ENCODE peak calls at places on chromosomes 2 and 18, in ten cellular contexts. One of them, this sample, is unnamed.

GRCh38 chr18:41237317-41237716 is 717.7 kb upstream of the PIK3C3 start:
- DNase-seq in stomach: no peak
- DNase-seq in breast epithelium: no peak
- DNase-seq in cardiac fibroblast: no peak
- DNase-seq in uterus: no peak
- DNase-seq in AG04449: no peak
- DNase-seq in endothelial cell of umbilical vein: no peak
- DNase-seq in AG04450: no peak
- DNase-seq in kidney epithelial cell: no peak
- DNase-seq in sigmoid colon: no peak
- DNase-seq in this sample: no peak

GRCh38 chr18:59041819-59042476 is 97.7 kb upstream of the SEC11C start:
- DNase-seq in endothelial cell of umbilical vein: peak
- DNase-seq in kidney epithelial cell: no peak
- DNase-seq in AG04450: no peak
- DNase-seq in uterus: no peak
- DNase-seq in sigmoid colon: peak
- DNase-seq in cardiac fibroblast: peak
- DNase-seq in stomach: no peak
- DNase-seq in breast epithelium: no peak
- DNase-seq in AG04449: no peak
- DNase-seq in this sample: no peak

GRCh38 chr2:160336091-160336490 is 136.0 kb upstream of the ITGB6 start:
- DNase-seq in uterus: no peak
- DNase-seq in endothelial cell of umbilical vein: no peak
- DNase-seq in cardiac fibroblast: peak
- DNase-seq in AG04450: no peak
- DNase-seq in breast epithelium: no peak
- DNase-seq in sigmoid colon: no peak
- DNase-seq in kidney epithelial cell: no peak
- DNase-seq in AG04449: no peak
- DNase-seq in stomach: no peak
- DNase-seq in this sample: no peak

GRCh38 chr2:66329081-66329605 is 105.8 kb upstream of the MEIS1 start:
- DNase-seq in stomach: no peak
- DNase-seq in breast epithelium: no peak
- DNase-seq in sigmoid colon: no peak
- DNase-seq in cardiac fibroblast: no peak
- DNase-seq in uterus: no peak
- DNase-seq in AG04449: no peak
- DNase-seq in AG04450: no peak
- DNase-seq in kidney epithelial cell: no peak
- DNase-seq in endothelial cell of umbilical vein: no peak
- DNase-seq in this sample: no peak

GRCh38 chr2:240557101-240557751 is 562 bp downstream of the ANKMY1 start:
- DNase-seq in stomach: no peak
- DNase-seq in kidney epithelial cell: no peak
- DNase-seq in cardiac fibroblast: no peak
- DNase-seq in AG04449: no peak
- DNase-seq in endothelial cell of umbilical vein: no peak
- DNase-seq in uterus: peak
- DNase-seq in breast epithelium: no peak
- DNase-seq in sigmoid colon: no peak
- DNase-seq in AG04450: no peak
- DNase-seq in this sample: no peak

GRCh38 chr2:236793041-236794011 is 223.7 kb downstream of the ACKR3 start:
- DNase-seq in uterus: no peak
- DNase-seq in breast epithelium: no peak
- DNase-seq in endothelial cell of umbilical vein: no peak
- DNase-seq in kidney epithelial cell: no peak
- DNase-seq in sigmoid colon: no peak
- DNase-seq in cardiac fibroblast: no peak
- DNase-seq in stomach: no peak
- DNase-seq in AG04450: no peak
- DNase-seq in AG04449: no peak
- DNase-seq in this sample: no peak

GRCh38 chr18:79819951-79820351 is 22.2 kb downstream of the KCNG2 start:
- DNase-seq in sigmoid colon: no peak
- DNase-seq in AG04450: no peak
- DNase-seq in kidney epithelial cell: no peak
- DNase-seq in endothelial cell of umbilical vein: no peak
- DNase-seq in AG04449: no peak
- DNase-seq in cardiac fibroblast: peak
- DNase-seq in stomach: no peak
- DNase-seq in breast epithelium: no peak
- DNase-seq in uterus: no peak
- DNase-seq in this sample: peak

GRCh38 chr2:136764397-136765255 is 719 bp upstream of the THSD7B start:
- DNase-seq in stomach: no peak
- DNase-seq in endothelial cell of umbilical vein: no peak
- DNase-seq in kidney epithelial cell: no peak
- DNase-seq in uterus: no peak
- DNase-seq in sigmoid colon: no peak
- DNase-seq in AG04450: no peak
- DNase-seq in breast epithelium: no peak
- DNase-seq in AG04449: no peak
- DNase-seq in cardiac fibroblast: no peak
- DNase-seq in this sample: no peak

GRCh38 chr2:85019121-85019520 is 48.2 kb downstream of the KCMF1 start:
- DNase-seq in AG04450: no peak
- DNase-seq in kidney epithelial cell: peak
- DNase-seq in AG04449: no peak
- DNase-seq in sigmoid colon: no peak
- DNase-seq in cardiac fibroblast: no peak
- DNase-seq in stomach: no peak
- DNase-seq in uterus: no peak
- DNase-seq in endothelial cell of umbilical vein: no peak
- DNase-seq in breast epithelium: no peak
- DNase-seq in this sample: no peak

GRCh38 chr2:85018049-85018447 is 47.1 kb downstream of the KCMF1 start:
- DNase-seq in sigmoid colon: no peak
- DNase-seq in breast epithelium: no peak
- DNase-seq in cardiac fibroblast: no peak
- DNase-seq in AG04450: no peak
- DNase-seq in stomach: no peak
- DNase-seq in endothelial cell of umbilical vein: no peak
- DNase-seq in AG04449: no peak
- DNase-seq in kidney epithelial cell: no peak
- DNase-seq in uterus: no peak
- DNase-seq in this sample: no peak

GRCh38 chr2:85017436-85018048 is 46.6 kb downstream of the KCMF1 start:
- DNase-seq in AG04450: no peak
- DNase-seq in sigmoid colon: no peak
- DNase-seq in kidney epithelial cell: no peak
- DNase-seq in AG04449: no peak
- DNase-seq in breast epithelium: no peak
- DNase-seq in stomach: no peak
- DNase-seq in endothelial cell of umbilical vein: peak
- DNase-seq in uterus: no peak
- DNase-seq in cardiac fibroblast: peak
- DNase-seq in this sample: no peak

GRCh38 chr2:85012855-85013254 is 41.9 kb downstream of the KCMF1 start:
- DNase-seq in sigmoid colon: no peak
- DNase-seq in uterus: no peak
- DNase-seq in AG04449: no peak
- DNase-seq in stomach: no peak
- DNase-seq in endothelial cell of umbilical vein: no peak
- DNase-seq in kidney epithelial cell: no peak
- DNase-seq in breast epithelium: no peak
- DNase-seq in cardiac fibroblast: no peak
- DNase-seq in AG04450: no peak
- DNase-seq in this sample: no peak

DNA sequence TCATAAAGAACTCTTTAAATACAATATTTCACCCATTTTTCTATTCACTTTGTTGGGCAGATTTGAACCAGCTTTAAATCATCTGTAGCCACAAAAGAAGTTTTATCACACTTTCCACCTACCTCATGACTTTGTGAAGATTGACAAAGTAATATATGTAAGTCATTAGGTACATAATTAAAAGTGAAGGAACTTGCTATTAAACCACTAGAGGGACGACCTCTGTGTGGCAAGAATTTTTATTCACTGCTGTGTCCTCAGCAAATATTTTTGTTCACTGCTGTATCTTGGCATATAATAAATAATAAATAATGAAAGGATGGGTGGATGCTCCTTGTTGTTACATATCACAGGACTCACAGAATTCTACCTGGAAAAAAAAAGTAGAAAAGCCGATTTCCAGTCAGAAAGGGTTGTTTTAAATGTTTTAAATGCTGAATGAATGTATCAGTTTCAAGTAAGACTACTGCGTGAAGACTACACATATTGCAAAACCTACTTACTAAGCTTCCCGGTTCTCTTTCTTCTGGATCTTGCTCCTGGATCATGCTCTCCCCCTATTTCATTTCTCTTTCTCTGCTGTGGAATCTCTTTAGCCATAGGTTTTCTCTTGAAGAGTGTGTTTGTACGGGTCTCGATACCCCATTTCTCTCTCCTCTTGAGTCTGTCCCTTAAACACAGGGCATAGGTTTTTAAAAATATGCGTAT is 44.8 kb downstream of the KCMF1 start:
- DNase-seq in stomach: no peak
- DNase-seq in uterus: no peak
- DNase-seq in breast epithelium: no peak
- DNase-seq in endothelial cell of umbilical vein: no peak
- DNase-seq in AG04450: no peak
- DNase-seq in cardiac fibroblast: peak
- DNase-seq in kidney epithelial cell: no peak
- DNase-seq in AG04449: no peak
- DNase-seq in sigmoid colon: no peak
- DNase-seq in this sample: no peak
- TF ChIP-seq CTCF in stomach: no peak
- TF ChIP-seq CTCF in uterus: no peak
- TF ChIP-seq CTCF in breast epithelium: peak
- TF ChIP-seq CTCF in endothelial cell of umbilical vein: peak
- TF ChIP-seq CTCF in AG04450: peak
- TF ChIP-seq CTCF in cardiac fibroblast: peak
- TF ChIP-seq CTCF in kidney epithelial cell: no peak
- TF ChIP-seq CTCF in AG04449: no peak
- TF ChIP-seq CTCF in sigmoid colon: no peak
- TF ChIP-seq CTCF in this sample: no peak

GRCh38 chr2:71453404-71454220 is at the start of gene DYSF:
- DNase-seq in sigmoid colon: peak
- DNase-seq in AG04449: no peak
- DNase-seq in uterus: no peak
- DNase-seq in cardiac fibroblast: peak
- DNase-seq in AG04450: no peak
- DNase-seq in kidney epithelial cell: no peak
- DNase-seq in endothelial cell of umbilical vein: no peak
- DNase-seq in breast epithelium: no peak
- DNase-seq in stomach: peak
- DNase-seq in this sample: no peak
- H3K4me3 ChIP-seq in sigmoid colon: peak
- H3K4me3 ChIP-seq in AG04449: peak
- H3K4me3 ChIP-seq in uterus: peak
- H3K4me3 ChIP-seq in cardiac fibroblast: peak
- H3K4me3 ChIP-seq in AG04450: peak
- H3K4me3 ChIP-seq in kidney epithelial cell: peak
- H3K4me3 ChIP-seq in endothelial cell of umbilical vein: peak
- H3K4me3 ChIP-seq in breast epithelium: peak
- H3K4me3 ChIP-seq in stomach: peak
- H3K4me3 ChIP-seq in this sample: no peak

DNA sequence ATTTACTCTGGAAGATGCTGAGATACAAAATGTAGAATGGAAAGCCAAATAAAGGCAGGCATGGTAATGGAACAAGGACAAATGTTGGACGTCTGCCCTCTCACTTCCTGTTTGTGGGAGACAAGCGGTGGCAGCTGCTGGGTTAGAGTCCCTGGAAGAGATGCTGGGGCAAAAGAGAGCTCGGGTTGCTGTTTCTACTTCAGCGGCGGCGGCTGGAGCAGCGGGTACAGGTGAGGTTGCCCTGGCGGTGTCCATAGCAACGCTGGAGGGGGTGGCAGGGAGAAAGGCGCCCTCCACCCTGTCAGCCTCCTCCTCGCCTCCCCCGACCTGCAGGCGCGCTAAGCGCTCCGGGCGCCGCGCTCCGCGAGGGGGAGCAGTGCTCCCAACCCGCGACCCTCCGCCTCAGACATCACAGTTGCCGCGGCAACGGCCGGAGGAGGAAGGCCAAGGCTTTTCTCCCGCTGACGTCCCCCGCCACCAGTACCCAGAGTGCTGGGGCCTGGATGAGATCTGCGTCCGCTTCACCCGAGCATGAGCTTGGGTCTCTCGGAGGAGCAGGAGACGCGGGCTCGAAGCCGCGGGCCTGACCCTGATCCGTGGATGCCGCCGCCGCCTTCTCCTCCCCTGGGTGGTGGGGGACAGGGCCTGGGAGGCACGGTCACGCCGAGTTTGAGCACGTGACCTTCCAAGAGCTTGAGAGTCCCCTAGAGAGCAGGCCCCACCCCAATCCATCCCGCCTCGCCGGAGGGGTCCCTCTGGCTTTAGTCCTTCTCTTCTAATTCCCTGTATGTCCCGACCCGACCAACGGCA is 65.6 kb downstream of the NOL4 start:
- DNase-seq in stomach: peak
- DNase-seq in kidney epithelial cell: no peak
- DNase-seq in sigmoid colon: peak
- DNase-seq in breast epithelium: no peak
- DNase-seq in endothelial cell of umbilical vein: peak
- DNase-seq in AG04450: no peak
- DNase-seq in cardiac fibroblast: peak
- DNase-seq in AG04449: no peak
- DNase-seq in uterus: peak
- DNase-seq in this sample: no peak
- TF ChIP-seq CTCF in stomach: no peak
- TF ChIP-seq CTCF in kidney epithelial cell: peak
- TF ChIP-seq CTCF in sigmoid colon: no peak
- TF ChIP-seq CTCF in breast epithelium: no peak
- TF ChIP-seq CTCF in endothelial cell of umbilical vein: no peak
- TF ChIP-seq CTCF in AG04450: peak
- TF ChIP-seq CTCF in cardiac fibroblast: no peak
- TF ChIP-seq CTCF in AG04449: peak
- TF ChIP-seq CTCF in uterus: no peak
- TF ChIP-seq CTCF in this sample: no peak

DNA sequence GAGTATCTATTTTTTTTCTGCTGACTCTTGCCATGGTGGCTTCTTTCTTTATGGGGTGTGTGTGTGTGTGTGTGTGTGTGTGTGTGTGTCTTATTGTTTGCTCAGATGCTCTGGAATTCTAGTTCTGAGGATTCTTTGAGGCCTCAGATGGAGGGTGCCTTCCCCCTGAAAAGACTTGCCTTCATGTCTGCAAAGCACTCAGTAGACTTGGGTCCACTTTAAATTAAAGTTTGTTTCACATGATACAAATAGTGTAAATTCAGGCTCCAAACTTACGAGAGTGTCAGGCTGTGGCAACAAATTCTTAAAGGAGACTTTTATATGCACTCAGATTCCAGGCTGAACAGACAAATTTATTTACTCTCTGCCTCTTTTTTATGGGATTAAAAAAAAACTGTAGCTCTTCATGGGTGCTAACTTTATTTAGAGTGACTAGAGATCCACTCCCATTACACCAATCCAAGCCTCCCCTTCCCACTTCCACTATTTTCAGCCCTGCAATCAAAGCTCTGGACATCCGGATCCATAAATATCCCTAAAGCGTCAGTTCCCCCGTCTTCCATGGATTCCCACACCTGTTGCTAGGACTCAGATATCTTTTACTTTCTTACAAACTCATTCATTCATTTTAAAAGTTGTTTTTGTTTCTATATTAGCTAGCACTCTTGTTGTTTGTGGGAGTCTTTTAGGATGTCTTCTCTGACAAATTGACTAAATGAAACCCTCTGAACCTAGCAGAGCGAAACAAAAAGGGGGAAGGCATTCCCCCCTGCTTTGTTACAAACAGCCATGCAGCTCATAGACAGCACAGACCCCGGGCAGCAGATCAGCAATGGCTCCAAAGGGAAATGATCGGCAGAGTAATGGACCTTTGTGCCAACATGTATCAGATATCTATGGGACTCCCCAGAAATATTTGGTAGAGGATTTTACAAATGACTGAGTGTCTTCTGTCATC is 8.8 kb upstream of the NBAS start:
- DNase-seq in stomach: no peak
- DNase-seq in kidney epithelial cell: no peak
- DNase-seq in endothelial cell of umbilical vein: no peak
- DNase-seq in uterus: no peak
- DNase-seq in breast epithelium: no peak
- DNase-seq in sigmoid colon: no peak
- DNase-seq in cardiac fibroblast: no peak
- DNase-seq in AG04449: no peak
- DNase-seq in AG04450: no peak
- DNase-seq in this sample: no peak
- H3K4me3 ChIP-seq in stomach: no peak
- H3K4me3 ChIP-seq in kidney epithelial cell: no peak
- H3K4me3 ChIP-seq in endothelial cell of umbilical vein: no peak
- H3K4me3 ChIP-seq in uterus: no peak
- H3K4me3 ChIP-seq in breast epithelium: no peak
- H3K4me3 ChIP-seq in sigmoid colon: no peak
- H3K4me3 ChIP-seq in cardiac fibroblast: no peak
- H3K4me3 ChIP-seq in AG04449: no peak
- H3K4me3 ChIP-seq in AG04450: no peak
- H3K4me3 ChIP-seq in this sample: no peak

This sample was measured in GM12864.